ENCODE peak calls at places on chromosome 14, in five cellular contexts. B is naive thymus-derived CD4-positive, alpha-beta T cell; X is effector memory CD4-positive, alpha-beta T cell; A is upper lobe of right lung; T is cardiac fibroblast. H is an unnamed sample.

GRCh38 chr14:68823434-68824206 is 30.8 kb upstream of the ZFP36L1 start:
- DNase-seq in B (no peak), X (no peak), A (no peak), T (no peak), H (no peak)

GRCh38 chr14:72045271-72045670 is 113.0 kb downstream of the RGS6 start:
- DNase-seq in B (no peak), X (no peak), A (no peak), T (no peak), H (no peak)

GRCh38 chr14:34826661-34827060 is 48.5 kb downstream of the BAZ1A start:
- DNase-seq in B (no peak), X (no peak), A (no peak), T (no peak), H (no peak)

GRCh38 chr14:92897922-92898599 is 24.9 kb upstream of the CHGA start:
- DNase-seq in B (no peak), X (no peak), A (no peak), T (no peak), H (no peak)

GRCh38 chr14:44847910-44848309 is 113.8 kb downstream of the KLHL28 start:
- DNase-seq in B (no peak), X (no peak), A (no peak), T (peak), H (peak)

GRCh38 chr14:104898870-104899510 is 25.7 kb upstream of the PLD4 start:
- DNase-seq in B (no peak), X (no peak), A (no peak), T (peak), H (no peak)

GRCh38 chr14:65131176-65131765 is 29.0 kb upstream of the MAX start:
- DNase-seq in B (no peak), X (no peak), A (no peak), T (no peak), H (peak)

GRCh38 chr14:49593016-49593415 is 5.7 kb upstream of the LRR1 start:
- DNase-seq in B (no peak), X (no peak), A (no peak), T (peak), H (no peak)

GRCh38 chr14:24418492-24418873 is 11.0 kb downstream of the CBLN3 start:
- DNase-seq in B (no peak), X (no peak), A (no peak), T (peak), H (no peak)

GRCh38 chr14:63510538-63510937 is 32.6 kb downstream of the PPP2R5E start:
- DNase-seq in B (peak), X (no peak), A (no peak), T (no peak), H (no peak)

GRCh38 chr14:89309670-89310177 is 107.3 kb downstream of the FOXN3 start:
- DNase-seq in B (no peak), X (no peak), A (no peak), T (no peak), H (no peak)

GRCh38 chr14:57884175-57884574 is 18.3 kb upstream of the SLC35F4 start:
- DNase-seq in B (no peak), X (no peak), A (no peak), T (no peak), H (no peak)

GRCh38 chr14:89551955-89552354 is 134.9 kb upstream of the FOXN3 start:
- DNase-seq in B (no peak), X (no peak), A (no peak), T (no peak), H (no peak)

GRCh38 chr14:105913221-105913620 is 386.8 kb downstream of the TMEM121 start:
- DNase-seq in B (no peak), X (no peak), A (peak), T (no peak), H (no peak)

GRCh38 chr14:68286667-68287066 is 467.1 kb downstream of the RAD51B start:
- DNase-seq in B (no peak), X (no peak), A (no peak), T (no peak), H (no peak)

GRCh38 chr14:69464379-69464778 is 20.1 kb upstream of the PLEKHD1 start:
- DNase-seq in B (no peak), X (no peak), A (no peak), T (peak), H (no peak)

GRCh38 chr14:40394634-40395340 is 962.6 kb upstream of the FBXO33 start:
- DNase-seq in B (no peak), X (no peak), A (no peak), T (peak), H (no peak)

GRCh38 chr14:32379447-32379846 is 50.3 kb downstream of the AKAP6 start:
- DNase-seq in B (no peak), X (no peak), A (no peak), T (no peak), H (no peak)

GRCh38 chr14:105014631-105015030 is 6.3 kb downstream of the CDCA4 start:
- DNase-seq in B (no peak), X (no peak), A (no peak), T (no peak), H (no peak)

GRCh38 chr14:102878174-102878969 is 44.1 kb upstream of the AMN start:
- DNase-seq in B (no peak), X (no peak), A (no peak), T (no peak), H (peak)

GRCh38 chr14:71586131-71586893 is 345.9 kb upstream of the RGS6 start:
- DNase-seq in B (peak), X (no peak), A (no peak), T (peak), H (peak)

GRCh38 chr14:64232095-64232830 is 61.9 kb downstream of the ESR2 start:
- DNase-seq in B (no peak), X (no peak), A (no peak), T (peak), H (peak)

GRCh38 chr14:28609228-28609828 is 157.3 kb upstream of the FOXG1 start:
- DNase-seq in B (no peak), X (no peak), A (no peak), T (peak), H (no peak)

GRCh38 chr14:103123634-103124500 is 606 bp downstream of the TNFAIP2 start:
- DNase-seq in B (no peak), X (no peak), A (no peak), T (peak), H (no peak)

GRCh38 chr14:64704145-64704742 is at the start of gene PLEKHG3:
- DNase-seq in B (no peak), X (peak), A (peak), T (peak), H (peak)

GRCh38 chr14:65144170-65144569 is 41.9 kb upstream of the MAX start:
- DNase-seq in B (no peak), X (no peak), A (no peak), T (no peak), H (no peak)

GRCh38 chr14:69996197-69996596 is 117.0 kb downstream of the SMOC1 start:
- DNase-seq in B (no peak), X (no peak), A (no peak), T (peak), H (peak)

DNA sequence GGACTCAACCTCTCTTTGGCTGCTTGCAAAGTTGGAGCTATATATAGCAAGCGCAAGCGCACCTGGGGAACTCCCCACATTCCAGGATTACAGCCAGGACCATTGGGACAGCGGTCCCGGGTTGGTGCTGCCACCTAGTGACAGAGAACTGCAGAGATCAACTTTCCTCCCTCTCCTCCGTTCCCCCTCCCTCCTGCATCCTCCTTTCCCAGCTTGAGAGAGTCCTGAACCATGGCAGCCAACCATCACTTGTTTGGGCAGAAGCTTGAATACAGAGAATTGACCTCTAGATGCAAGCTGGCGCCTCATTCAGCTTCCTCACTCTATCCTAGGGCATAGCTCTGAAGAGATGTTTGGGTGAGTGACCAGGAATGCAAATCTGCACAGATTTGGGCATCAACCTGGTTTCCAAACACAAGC is 17.4 kb upstream of the FLVCR2 start:
- DNase-seq in B (no peak), X (peak), A (peak), T (peak), H (peak)
- H3K4me3 ChIP-seq in B (no peak), X (no peak), A (no peak), T (no peak), H (no peak)

DNA sequence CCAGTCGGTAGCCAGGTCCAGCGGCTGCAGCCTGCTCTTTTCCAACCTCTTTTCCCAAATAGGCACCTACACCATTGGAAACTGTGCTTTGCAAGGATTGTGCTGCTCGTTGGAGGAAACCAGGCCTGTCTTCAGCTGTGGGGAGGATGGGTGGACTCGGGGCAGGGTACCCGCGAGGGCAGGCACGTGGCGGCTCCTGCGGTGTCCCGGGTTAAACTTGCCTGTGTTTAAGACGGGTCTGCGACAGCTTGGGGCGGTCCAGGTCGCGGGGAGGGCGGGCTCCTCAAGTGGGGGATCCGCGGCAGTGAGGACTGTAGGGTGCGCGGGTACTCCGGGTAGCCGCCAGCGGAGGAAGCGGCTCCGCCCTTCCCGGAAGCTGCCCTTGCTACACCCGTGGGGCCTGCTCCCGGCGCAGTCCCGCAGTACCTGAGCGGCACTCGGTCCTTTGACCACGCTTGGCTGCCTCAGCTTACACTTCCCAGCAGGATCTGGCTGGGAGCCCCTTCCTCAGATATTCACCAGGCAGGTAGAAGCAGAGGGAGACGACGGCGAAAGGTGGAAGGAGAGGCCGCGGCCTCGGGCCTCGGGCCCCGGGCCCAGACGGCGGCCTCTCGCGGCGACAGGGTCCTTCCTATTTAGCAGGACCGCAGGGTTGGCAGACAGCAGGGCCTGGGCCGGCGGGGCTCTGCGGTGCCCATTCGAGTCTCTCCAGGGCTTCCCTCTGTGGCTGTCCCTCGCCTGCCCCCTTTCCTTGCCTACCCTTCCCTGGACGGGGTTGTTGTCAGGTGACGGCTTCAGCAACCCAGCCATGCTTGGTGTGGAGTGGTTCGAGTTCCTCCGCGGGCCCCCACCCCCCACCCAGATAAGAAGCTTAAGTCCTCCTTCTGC is 2.9 kb downstream of the TTC6 start:
- DNase-seq in B (no peak), X (no peak), A (peak), T (no peak), H (no peak)
- H3K4me3 ChIP-seq in B (no peak), X (no peak), A (peak), T (no peak), H (no peak)

GRCh38 chr14:87630808-87631207 is 362.2 kb downstream of the GALC start:
- DNase-seq in B (no peak), X (no peak), A (no peak), T (no peak), H (no peak)

GRCh38 chr14:87628129-87628528 is 364.9 kb downstream of the GALC start:
- DNase-seq in B (no peak), X (no peak), A (no peak), T (peak), H (peak)

GRCh38 chr14:87632796-87633195 is 360.2 kb downstream of the GALC start:
- DNase-seq in B (no peak), X (no peak), A (no peak), T (no peak), H (no peak)

GRCh38 chr14:87629788-87630187 is 363.2 kb downstream of the GALC start:
- DNase-seq in B (no peak), X (no peak), A (no peak), T (no peak), H (no peak)
- H3K4me3 ChIP-seq in B (no peak), X (no peak), A (no peak), T (no peak), H (no peak)

GRCh38 chr14:21191261-21191808 is 35.5 kb upstream of the OR5AU1 start:
- DNase-seq in B (no peak), X (no peak), A (no peak), T (no peak), H (no peak)
- H3K4me3 ChIP-seq in B (peak), X (peak), A (peak), T (no peak), H (peak)

GRCh38 chr14:22580604-22581003 is 8.4 kb downstream of the DAD1 start:
- DNase-seq in B (no peak), X (no peak), A (no peak), T (no peak), H (no peak)

GRCh38 chr14:22583994-22584393 is 5.0 kb downstream of the DAD1 start:
- DNase-seq in B (no peak), X (no peak), A (no peak), T (no peak), H (no peak)

GRCh38 chr14:22577334-22577908 is 11.6 kb downstream of the DAD1 start:
- DNase-seq in B (no peak), X (no peak), A (no peak), T (no peak), H (no peak)

GRCh38 chr14:22579881-22580280 is 9.1 kb downstream of the DAD1 start:
- DNase-seq in B (no peak), X (no peak), A (no peak), T (no peak), H (no peak)

GRCh38 chr14:22579218-22579617 is 9.8 kb downstream of the DAD1 start:
- DNase-seq in B (no peak), X (no peak), A (no peak), T (no peak), H (no peak)
- H3K4me3 ChIP-seq in B (no peak), X (no peak), A (no peak), T (no peak), H (no peak)

H was measured in skeletal muscle cell.